ENCODE peak calls at places on chromosome X, in four cellular contexts. One of them, this sample, is unnamed.

GRCh38 chrX:30283456-30284200 is 25.6 kb downstream of the NR0B1 start:
- DNase-seq in GM12878: no peak
- DNase-seq in HepG2: peak; percentile 22
- DNase-seq in H1: no peak
- DNase-seq in this sample: no peak

GRCh38 chrX:41377624-41378023 is 43.7 kb downstream of the DDX3X start:
- DNase-seq in H1: no peak
- DNase-seq in GM12878: no peak
- DNase-seq in HepG2: no peak
- DNase-seq in this sample: no peak

GRCh38 chrX:111337067-111337466 is 66.8 kb upstream of the CAPN6 start:
- DNase-seq in HepG2: no peak
- DNase-seq in GM12878: no peak
- DNase-seq in H1: no peak
- DNase-seq in this sample: no peak

GRCh38 chrX:22800806-22801205 is 199.0 kb upstream of the DDX53 start:
- DNase-seq in HepG2: no peak
- DNase-seq in GM12878: no peak
- DNase-seq in H1: no peak
- DNase-seq in this sample: no peak

GRCh38 chrX:141314441-141314840 is 72.1 kb upstream of the SPANXC start:
- DNase-seq in HepG2: no peak
- DNase-seq in GM12878: no peak
- DNase-seq in H1: no peak
- DNase-seq in this sample: no peak

GRCh38 chrX:42366181-42366580 is 411.8 kb downstream of the PPP1R2C start:
- DNase-seq in HepG2: no peak
- DNase-seq in H1: no peak
- DNase-seq in GM12878: no peak
- DNase-seq in this sample: no peak

GRCh38 chrX:13085533-13085932 is 41.1 kb upstream of the FAM9C start:
- DNase-seq in H1: no peak
- DNase-seq in HepG2: no peak
- DNase-seq in GM12878: peak; percentile 74
- DNase-seq in this sample: no peak

GRCh38 chrX:84133023-84133422 is 55.0 kb downstream of the RPS6KA6 start:
- DNase-seq in H1: no peak
- DNase-seq in GM12878: no peak
- DNase-seq in HepG2: no peak
- DNase-seq in this sample: no peak

GRCh38 chrX:117768861-117769604 is 347.6 kb downstream of the KLHL13 start:
- DNase-seq in GM12878: no peak
- DNase-seq in H1: no peak
- DNase-seq in HepG2: no peak
- DNase-seq in this sample: no peak

GRCh38 chrX:30741545-30741944 is 88.3 kb downstream of the GK start:
- DNase-seq in H1: no peak
- DNase-seq in GM12878: no peak
- DNase-seq in HepG2: no peak
- DNase-seq in this sample: no peak

GRCh38 chrX:68443155-68443868 is 10.0 kb upstream of the OPHN1 start:
- DNase-seq in GM12878: peak; percentile 9
- DNase-seq in H1: no peak
- DNase-seq in HepG2: peak; percentile 6
- DNase-seq in this sample: no peak

GRCh38 chrX:10326578-10326977 is 169.8 kb downstream of the CLCN4 start:
- DNase-seq in H1: no peak
- DNase-seq in HepG2: peak; percentile 25
- DNase-seq in GM12878: no peak
- DNase-seq in this sample: peak; percentile 30

GRCh38 chrX:50700921-50701320 is 113.1 kb downstream of the SHROOM4 start:
- DNase-seq in H1: no peak
- DNase-seq in GM12878: no peak
- DNase-seq in HepG2: no peak
- DNase-seq in this sample: no peak

DNA sequence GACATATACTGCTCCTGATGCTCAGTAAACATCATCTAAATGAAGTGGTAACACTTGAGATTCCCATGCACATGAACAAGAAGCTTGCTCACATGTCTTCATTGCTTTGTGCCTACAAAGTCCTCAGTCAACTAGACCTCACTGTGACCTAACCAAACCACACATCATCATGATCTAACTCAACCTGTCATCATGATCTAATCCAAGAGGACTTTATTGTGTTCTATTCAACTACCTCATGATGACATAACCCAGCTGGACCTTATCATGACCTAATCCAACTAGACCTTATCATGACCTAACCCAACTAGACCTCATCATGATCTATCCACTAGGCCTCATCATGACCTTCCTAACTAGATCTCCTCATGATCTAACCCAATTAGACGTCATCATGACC is 83.6 kb downstream of the DHRSX start:
- DNase-seq in H1: no peak
- DNase-seq in GM12878: no peak
- DNase-seq in HepG2: no peak
- DNase-seq in this sample: no peak
- TF ChIP-seq YY1 in H1: no peak
- TF ChIP-seq YY1 in GM12878: no peak
- TF ChIP-seq YY1 in HepG2: no peak
- TF ChIP-seq YY1 in this sample: no peak

GRCh38 chrX:153906126-153906917 is 1.8 kb downstream of the AVPR2 start:
- DNase-seq in H1: no peak
- DNase-seq in GM12878: no peak
- DNase-seq in HepG2: no peak
- DNase-seq in this sample: no peak
- TF ChIP-seq POLR2AphosphoS5 in H1: no peak
- TF ChIP-seq POLR2AphosphoS5 in GM12878: no peak
- TF ChIP-seq POLR2AphosphoS5 in HepG2: no peak
- TF ChIP-seq POLR2AphosphoS5 in this sample: no peak

DNA sequence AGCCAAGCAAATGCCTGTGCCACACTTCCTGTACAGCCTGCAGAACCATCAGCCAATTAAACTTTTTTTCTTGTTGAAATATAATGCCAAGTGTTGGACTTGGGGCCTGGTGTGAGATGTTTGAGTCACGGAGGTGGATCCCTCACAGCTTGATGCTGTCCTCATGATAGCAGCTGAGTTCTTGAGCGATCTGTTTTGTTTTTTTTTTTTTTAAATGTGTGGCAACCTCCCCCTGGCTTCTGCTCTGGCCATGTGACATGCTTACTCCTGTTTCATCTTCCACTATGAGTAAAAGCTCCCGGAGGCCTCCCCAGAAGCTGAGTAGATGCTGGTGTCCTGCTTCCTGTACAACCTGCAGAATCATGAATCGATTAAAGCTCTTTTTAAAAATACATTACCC is 973.3 kb upstream of the FTHL17 start:
- DNase-seq in GM12878: no peak
- DNase-seq in H1: no peak
- DNase-seq in HepG2: no peak
- DNase-seq in this sample: no peak
- TF ChIP-seq TCF12 in GM12878: no peak
- TF ChIP-seq TCF12 in H1: no peak
- TF ChIP-seq TCF12 in HepG2: no peak
- TF ChIP-seq TCF12 in this sample: no peak

GRCh38 chrX:124023838-124024238 is 62.3 kb downstream of the STAG2 start:
- DNase-seq in HepG2: no peak
- DNase-seq in H1: no peak
- DNase-seq in GM12878: no peak
- DNase-seq in this sample: no peak
- TF ChIP-seq YY1 in HepG2: no peak
- TF ChIP-seq YY1 in H1: no peak
- TF ChIP-seq YY1 in GM12878: no peak
- TF ChIP-seq YY1 in this sample: no peak

This sample was measured in SK-N-SH.